ENCODE peak calls at places on chromosomes 7 and 10, in eight cellular contexts. W is AG09309; V is lung; R is fibroblast of the aortic adventitia; X is CD8-positive, alpha-beta T cell; Y is AG04450; N is bronchial epithelial cell; Q is HepG2. M is an unnamed sample.

GRCh38 chr7:92527300-92528187 is 776 bp downstream of the PEX1 start:
- DNase-seq in W (no peak), V (peak; percentile 30), R (peak; percentile 35), X (peak; percentile 46), Y (peak; percentile 3), N (peak; percentile 54), Q (peak; percentile 62), M (peak; percentile 56)

GRCh38 chr10:114024876-114025609 is 18.6 kb upstream of the ADRB1 start:
- DNase-seq in W (no peak), V (no peak), R (peak; percentile 21), X (no peak), Y (no peak), N (peak; percentile 60), Q (no peak), M (peak; percentile 73)

GRCh38 chr10:16663472-16663871 is 141.8 kb upstream of the C1QL3 start:
- DNase-seq in W (no peak), V (no peak), R (no peak), X (no peak), Y (no peak), N (no peak), Q (no peak), M (no peak)

GRCh38 chr10:7354330-7355047 is 56.3 kb downstream of the SFMBT2 start:
- DNase-seq in W (no peak), V (no peak), R (peak; percentile 1), X (no peak), Y (peak; percentile 15), N (peak; percentile 37), Q (no peak), M (peak; percentile 84)

GRCh38 chr7:142614116-142614515 is 135.2 kb upstream of the PRSS1 start:
- DNase-seq in W (no peak), V (no peak), R (no peak), X (no peak), Y (no peak), N (peak; percentile 40), Q (no peak), M (no peak)

GRCh38 chr10:21285742-21286311 is 239.7 kb downstream of the SKIDA1 start:
- DNase-seq in W (no peak), V (no peak), R (peak; percentile 57), X (no peak), Y (no peak), N (peak; percentile 60), Q (no peak), M (no peak)

GRCh38 chr7:22083711-22084289 is 138.1 kb upstream of the CDCA7L start:
- DNase-seq in W (no peak), V (no peak), R (peak; percentile 19), X (no peak), Y (no peak), N (peak; percentile 31), Q (no peak), M (no peak)

GRCh38 chr10:62554632-62555199 is 180.5 kb downstream of the ZNF365 start:
- DNase-seq in W (no peak), V (no peak), R (peak; percentile 73), X (no peak), Y (no peak), N (peak; percentile 38), Q (peak; percentile 16), M (peak; percentile 53)

GRCh38 chr10:48506147-48506917 is 98.5 kb downstream of the ARHGAP22 start:
- DNase-seq in W (no peak), V (no peak), R (peak; percentile 25), X (no peak), Y (no peak), N (peak; percentile 48), Q (peak; percentile 88), M (peak; percentile 48)

GRCh38 chr10:103986360-103986759 is 19.4 kb downstream of the SLK start:
- DNase-seq in W (no peak), V (no peak), R (no peak), X (peak; percentile 26), Y (no peak), N (no peak), Q (no peak), M (no peak)

GRCh38 chr7:69225544-69225943 is 372.7 kb upstream of the AUTS2 start:
- DNase-seq in W (no peak), V (no peak), R (no peak), X (no peak), Y (no peak), N (no peak), Q (no peak), M (no peak)

GRCh38 chr10:100876575-100877158 is 36.1 kb upstream of the SLF2 start:
- DNase-seq in W (no peak), V (no peak), R (no peak), X (no peak), Y (no peak), N (no peak), Q (no peak), M (no peak)
- TF ChIP-seq CTCF in W (no peak), V (no peak), R (no peak), X (no peak), Y (no peak), N (no peak), Q (no peak), M (no peak)

GRCh38 chr10:70902659-70903261 is 14.4 kb upstream of the PCBD1 start:
- DNase-seq in W (no peak), V (no peak), R (no peak), X (no peak), Y (no peak), N (no peak), Q (no peak), M (no peak)
- TF ChIP-seq CTCF in W (no peak), V (no peak), R (no peak), X (no peak), Y (no peak), N (no peak), Q (no peak), M (no peak)

GRCh38 chr7:91045626-91046025 is 218.6 kb upstream of the FZD1 start:
- DNase-seq in W (no peak), V (no peak), R (peak; percentile 35), X (no peak), Y (no peak), N (no peak), Q (no peak), M (no peak)
- TF ChIP-seq CTCF in W (no peak), V (no peak), R (no peak), X (no peak), Y (no peak), N (no peak), Q (no peak), M (no peak)

GRCh38 chr7:98993024-98993897 is 114.9 kb downstream of the TRRAP start:
- DNase-seq in W (no peak), V (no peak), R (no peak), X (no peak), Y (no peak), N (no peak), Q (no peak), M (no peak)
- TF ChIP-seq CTCF in W (peak; percentile 11), V (no peak), R (no peak), X (no peak), Y (no peak), N (no peak), Q (no peak), M (no peak)

GRCh38 chr10:47115322-47115721 is 184.7 kb upstream of the GDF10 start:
- DNase-seq in W (no peak), V (peak; percentile 13), R (no peak), X (no peak), Y (no peak), N (no peak), Q (no peak), M (no peak)

GRCh38 chr10:47112612-47113011 is 187.4 kb upstream of the GDF10 start:
- DNase-seq in W (no peak), V (no peak), R (no peak), X (no peak), Y (no peak), N (no peak), Q (no peak), M (no peak)

GRCh38 chr10:47113907-47114500 is 186.0 kb upstream of the GDF10 start:
- DNase-seq in W (no peak), V (peak; percentile 11), R (no peak), X (no peak), Y (no peak), N (no peak), Q (no peak), M (no peak)

GRCh38 chr10:47114680-47115186 is 185.3 kb upstream of the GDF10 start:
- DNase-seq in W (no peak), V (peak; percentile 13), R (no peak), X (no peak), Y (no peak), N (no peak), Q (no peak), M (no peak)

DNA sequence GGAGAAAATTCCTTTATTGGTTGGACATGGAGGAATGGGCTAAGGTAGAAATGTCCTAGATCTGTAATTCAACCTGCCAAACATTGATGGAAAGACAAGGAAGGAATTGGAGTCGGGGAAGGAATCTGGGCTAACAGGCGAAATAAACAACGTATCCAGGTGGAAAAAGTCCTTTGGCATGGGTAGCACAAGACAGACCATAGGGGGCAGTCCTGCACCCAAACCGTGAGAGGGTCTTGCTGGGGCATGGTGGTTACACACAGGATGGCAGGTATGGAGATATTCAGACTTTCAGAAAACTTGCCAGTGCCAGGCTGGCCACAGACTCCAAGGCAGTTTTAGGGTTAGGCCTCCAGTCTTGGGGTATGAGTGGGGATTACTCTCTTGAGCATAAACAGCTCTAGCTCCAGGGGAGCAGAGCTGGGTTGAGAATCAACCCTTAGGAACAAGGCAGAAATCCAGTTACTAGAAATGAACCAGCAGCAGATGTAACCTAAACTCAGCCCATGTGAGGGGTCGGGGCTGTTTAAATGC is 188.6 kb upstream of the GDF10 start:
- DNase-seq in W (no peak), V (peak; percentile 6), R (no peak), X (no peak), Y (no peak), N (no peak), Q (no peak), M (no peak)
- TF ChIP-seq CTCF in W (no peak), V (no peak), R (no peak), X (no peak), Y (no peak), N (no peak), Q (no peak), M (no peak)

GRCh38 chr10:22655312-22655973 is 58.9 kb downstream of the PIP4K2A start:
- DNase-seq in W (peak; percentile 34), V (no peak), R (peak; percentile 48), X (peak; percentile 58), Y (peak; percentile 68), N (peak; percentile 96), Q (no peak), M (peak; percentile 85)
- TF ChIP-seq CTCF in W (no peak), V (no peak), R (no peak), X (no peak), Y (peak; percentile 25), N (no peak), Q (no peak), M (no peak)

GRCh38 chr10:79610601-79611191 is at the start of gene SFTPA1:
- DNase-seq in W (no peak), V (peak; percentile 89), R (no peak), X (no peak), Y (no peak), N (no peak), Q (no peak), M (no peak)

GRCh38 chr10:79604294-79604693 is 6.4 kb upstream of the SFTPA1 start:
- DNase-seq in W (no peak), V (no peak), R (no peak), X (no peak), Y (no peak), N (no peak), Q (no peak), M (no peak)

GRCh38 chr10:79602953-79603352 is 7.8 kb upstream of the SFTPA1 start:
- DNase-seq in W (no peak), V (no peak), R (no peak), X (no peak), Y (no peak), N (no peak), Q (no peak), M (no peak)

GRCh38 chr10:79605308-79605707 is 5.4 kb upstream of the SFTPA1 start:
- DNase-seq in W (no peak), V (no peak), R (no peak), X (no peak), Y (no peak), N (no peak), Q (no peak), M (no peak)

GRCh38 chr10:79608505-79609375 is 2.0 kb upstream of the SFTPA1 start:
- DNase-seq in W (no peak), V (no peak), R (peak; percentile 10), X (peak; percentile 29), Y (no peak), N (peak; percentile 8), Q (peak; percentile 46), M (peak; percentile 41)
- TF ChIP-seq CTCF in W (peak; percentile 60), V (peak; percentile 39), R (peak; percentile 51), X (peak; percentile 33), Y (peak; percentile 75), N (peak; percentile 41), Q (peak; percentile 82), M (peak; percentile 33)